ENCODE peak calls at places on chromosomes 11 and 22, in ten cellular contexts. C, X, W, R, E, J, H, P, Y and I are unnamed samples.

GRCh38 chr11:60974726-60975125 is 3.2 kb downstream of the CD6 start:
- DNase-seq in C (no peak), X (no peak), W (no peak), R (no peak), E (no peak), J (peak), H (no peak), P (peak), Y (no peak), I (no peak)

GRCh38 chr11:111982019-111982464 is 43.2 kb upstream of the DLAT start:
- DNase-seq in C (peak), X (peak), W (peak), R (peak), E (peak), J (peak), H (no peak), P (peak), Y (peak), I (peak)

GRCh38 chr11:17845431-17845881 is 110.9 kb downstream of the KCNC1 start:
- DNase-seq in C (no peak), X (peak), W (no peak), R (no peak), E (peak), J (no peak), H (no peak), P (no peak), Y (peak), I (no peak)

GRCh38 chr22:49699928-49700498 is 127.7 kb downstream of the BRD1 start:
- DNase-seq in C (no peak), X (no peak), W (no peak), R (no peak), E (no peak), J (no peak), H (no peak), P (no peak), Y (no peak), I (no peak)

GRCh38 chr11:82775736-82776346 is 42.2 kb upstream of the FAM181B start:
- DNase-seq in C (no peak), X (peak), W (peak), R (no peak), E (peak), J (peak), H (no peak), P (peak), Y (peak), I (peak)

GRCh38 chr11:27722117-27722844 is 22.0 kb upstream of the BDNF start:
- DNase-seq in C (no peak), X (peak), W (peak), R (no peak), E (peak), J (no peak), H (no peak), P (peak), Y (peak), I (no peak)

GRCh38 chr22:39518996-39519680 is 1.2 kb upstream of the ATF4 start:
- DNase-seq in C (no peak), X (peak), W (peak), R (no peak), E (no peak), J (no peak), H (no peak), P (peak), Y (peak), I (peak)

GRCh38 chr11:45233121-45233803 is 52.9 kb downstream of the SYT13 start:
- DNase-seq in C (peak), X (peak), W (peak), R (peak), E (peak), J (peak), H (peak), P (peak), Y (peak), I (peak)

GRCh38 chr11:47524200-47524874 is 28.6 kb downstream of the CELF1 start:
- DNase-seq in C (peak), X (no peak), W (no peak), R (no peak), E (peak), J (no peak), H (no peak), P (no peak), Y (peak), I (no peak)

GRCh38 chr11:114616516-114616915 is 20.9 kb upstream of the NXPE4 start:
- DNase-seq in C (no peak), X (no peak), W (peak), R (no peak), E (no peak), J (no peak), H (no peak), P (no peak), Y (no peak), I (peak)

GRCh38 chr22:27075028-27075678 is 417.8 kb downstream of the MIAT start:
- DNase-seq in C (no peak), X (no peak), W (peak), R (no peak), E (peak), J (no peak), H (no peak), P (no peak), Y (no peak), I (no peak)

GRCh38 chr22:44371741-44372525 is 59.2 kb upstream of the SHISAL1 start:
- DNase-seq in C (no peak), X (no peak), W (peak), R (no peak), E (no peak), J (no peak), H (peak), P (no peak), Y (no peak), I (no peak)

GRCh38 chr11:35804446-35805040 is 139.3 kb upstream of the LDLRAD3 start:
- DNase-seq in C (no peak), X (no peak), W (no peak), R (no peak), E (no peak), J (no peak), H (no peak), P (no peak), Y (no peak), I (no peak)

GRCh38 chr22:29348956-29349355 is 33.5 kb upstream of the RASL10A start:
- DNase-seq in C (no peak), X (no peak), W (no peak), R (no peak), E (no peak), J (no peak), H (no peak), P (no peak), Y (no peak), I (no peak)

GRCh38 chr11:14645247-14645912 is 1.8 kb downstream of the PDE3B start:
- DNase-seq in C (no peak), X (peak), W (peak), R (no peak), E (peak), J (no peak), H (no peak), P (no peak), Y (peak), I (no peak)